ENCODE peak calls at places on chromosomes 2 and 18, in nine cellular contexts. H, S, M, F, A, N, K, R and Z are unnamed samples. For H3K4me1, the result is how much of the 10 kb centered on the place peaks cover.

GRCh38 chr2:221268631-221269030 is 303.5 kb downstream of the EPHA4 start:
- DNase-seq in R (no peak), N (no peak), A (no peak), H (no peak), K (no peak), S (no peak), M (no peak), F (no peak), Z (no peak)

GRCh38 chr18:54094474-54094873 is 130.0 kb downstream of the MBD2 start:
- DNase-seq in A (no peak), R (no peak), M (no peak), K (no peak), N (no peak), F (no peak), S (no peak), H (no peak), Z (no peak)

GRCh38 chr2:46856336-46856735 is 59.3 kb downstream of the MCFD2 start:
- DNase-seq in K (no peak), M (no peak), S (no peak), R (no peak), N (no peak), H (no peak), A (no peak), F (no peak), Z (no peak)

GRCh38 chr2:241225545-241225944 is 37.1 kb downstream of the ANO7 start:
- DNase-seq in K (no peak), H (no peak), R (peak), M (no peak), A (no peak), F (no peak), S (no peak), N (no peak), Z (no peak)

GRCh38 chr18:25805323-25805722 is 285.1 kb downstream of the SS18 start:
- DNase-seq in S (no peak), A (no peak), N (no peak), F (no peak), K (no peak), R (no peak), H (no peak), M (no peak), Z (peak)

GRCh38 chr2:199524689-199525574 is 67.2 kb upstream of the SATB2 start:
- DNase-seq in H (no peak), R (no peak), S (no peak), F (no peak), M (no peak), A (no peak), N (no peak), K (no peak), Z (no peak)

GRCh38 chr2:239870863-239871262 is 154.3 kb downstream of the NDUFA10 start:
- DNase-seq in R (no peak), N (no peak), A (no peak), H (no peak), M (no peak), S (no peak), F (no peak), K (no peak), Z (peak)

GRCh38 chr2:9247786-9248185 is 41.2 kb downstream of the ASAP2 start:
- DNase-seq in S (no peak), K (no peak), M (peak), F (peak), N (peak), A (peak), R (no peak), H (no peak), Z (no peak)

GRCh38 chr18:59715966-59716369 is 18.7 kb upstream of the CCBE1 start:
- DNase-seq in K (peak), M (no peak), R (no peak), N (no peak), A (no peak), F (no peak), H (no peak), S (no peak), Z (no peak)

GRCh38 chr18:5628512-5629255 is 84.9 kb upstream of the EPB41L3 start:
- DNase-seq in R (peak), K (no peak), H (peak), N (peak), S (peak), F (peak), A (peak), M (peak), Z (no peak)

GRCh38 chr2:241702155-241702404 is 241 bp downstream of the ING5 start:
- DNase-seq in A (peak), R (no peak), N (no peak), H (no peak), K (no peak), S (no peak), M (no peak), F (no peak), Z (no peak)

GRCh38 chr2:131104487-131105155 is 515 bp upstream of the PLEKHB2 start:
- DNase-seq in H (no peak), M (peak), F (no peak), K (peak), A (peak), N (peak), R (peak), S (peak), Z (no peak)

GRCh38 chr2:43019025-43019367 is 207.4 kb downstream of the ZFP36L2 start:
- DNase-seq in R (no peak), H (no peak), K (no peak), F (no peak), M (no peak), A (no peak), N (no peak), S (no peak), Z (no peak)

GRCh38 chr2:16330012-16330411 is 335.6 kb downstream of the CYRIA start:
- DNase-seq in N (no peak), M (peak), A (no peak), S (no peak), R (no peak), H (no peak), K (no peak), F (peak), Z (no peak)

GRCh38 chr2:159996792-159997546 is 65.4 kb downstream of the PLA2R1 start:
- DNase-seq in K (no peak), R (no peak), F (no peak), M (no peak), N (no peak), A (no peak), H (no peak), S (no peak), Z (no peak)

GRCh38 chr2:28717339-28717758 is 34.3 kb upstream of the PPP1CB start:
- DNase-seq in A (peak), F (no peak), H (peak), M (no peak), S (peak), R (peak), N (no peak), K (no peak), Z (no peak)

GRCh38 chr2:122168799-122169198 is 413.3 kb downstream of the TSN start:
- DNase-seq in K (no peak), S (no peak), F (peak), M (peak), R (no peak), N (no peak), A (no peak), H (no peak), Z (no peak)

GRCh38 chr2:216774180-216774579 is 78.8 kb upstream of the IGFBP5 start:
- DNase-seq in A (no peak), H (no peak), M (no peak), N (no peak), S (no peak), K (no peak), R (no peak), F (no peak), Z (no peak)

GRCh38 chr2:150441226-150441625 is 46.2 kb downstream of the RND3 start:
- DNase-seq in S (no peak), K (no peak), M (no peak), H (no peak), A (no peak), R (no peak), F (no peak), N (no peak), Z (no peak)

GRCh38 chr2:56576001-56576400 is 392.2 kb downstream of the CCDC85A start:
- DNase-seq in S (no peak), N (no peak), A (no peak), F (no peak), M (no peak), K (no peak), R (no peak), H (no peak), Z (no peak)

GRCh38 chr2:201900362-201900761 is 94.0 kb downstream of the CDK15 start:
- DNase-seq in K (no peak), N (no peak), R (no peak), S (no peak), M (no peak), A (no peak), F (no peak), H (no peak), Z (no peak)

GRCh38 chr2:191299866-191300265 is 54.7 kb downstream of the MYO1B start:
- DNase-seq in M (no peak), K (no peak), H (no peak), A (no peak), S (no peak), F (no peak), N (no peak), R (no peak), Z (no peak)

GRCh38 chr2:119218478-119219064 is 5.1 kb upstream of the STEAP3 start:
- DNase-seq in F (peak), M (peak), A (no peak), S (no peak), R (peak), N (peak), H (peak), K (no peak), Z (no peak)

GRCh38 chr2:74655579-74655978 is 1.5 kb downstream of the SEMA4F start:
- DNase-seq in K (no peak), H (no peak), R (no peak), N (no peak), F (no peak), S (no peak), M (no peak), A (no peak), Z (no peak)

GRCh38 chr2:72956050-72956395 is 38.7 kb downstream of the EMX1 start:
- DNase-seq in N (no peak), R (no peak), M (no peak), F (no peak), A (no peak), H (no peak), S (no peak), K (no peak), Z (no peak)

GRCh38 chr2:209368406-209368805 is 55.4 kb upstream of the MAP2 start:
- DNase-seq in A (no peak), S (no peak), R (no peak), F (no peak), K (no peak), M (no peak), N (no peak), H (no peak), Z (no peak)

GRCh38 chr2:56587456-56587855 is 403.7 kb downstream of the CCDC85A start:
- DNase-seq in F (no peak), N (no peak), K (no peak), A (no peak), M (no peak), H (no peak), S (no peak), R (no peak), Z (no peak)

GRCh38 chr2:109180786-109181185 is 51.8 kb downstream of the SH3RF3 start:
- DNase-seq in S (peak), F (no peak), A (no peak), H (no peak), R (no peak), N (no peak), M (no peak), K (no peak), Z (no peak)
- H3K4me3 ChIP-seq in S (no peak), F (no peak), A (no peak), H (no peak), R (no peak), N (no peak), M (no peak), K (no peak), Z (no peak)

GRCh38 chr2:197870137-197870536 is 65.7 kb downstream of the PLCL1 start:
- DNase-seq in A (no peak), F (no peak), N (no peak), S (no peak), H (no peak), K (no peak), M (no peak), R (no peak), Z (no peak)
- H3K4me1 ChIP-seq in A (under half), F (under half), N (under half), S (under half), H (half or more), K (under half), M (under half), R (under half), Z (under half)

GRCh38 chr2:200635251-200635650 is 49.4 kb downstream of the AOX1 start:
- DNase-seq in A (no peak), F (no peak), M (no peak), H (no peak), N (no peak), K (no peak), S (no peak), R (no peak), Z (no peak)
- H3K4me3 ChIP-seq in A (no peak), F (no peak), M (no peak), H (no peak), N (no peak), K (no peak), S (no peak), R (no peak), Z (no peak)

GRCh38 chr2:196244966-196245365 is 73.6 kb upstream of the STK17B start:
- DNase-seq in F (no peak), A (no peak), M (no peak), R (no peak), N (no peak), H (no peak), K (no peak), S (no peak), Z (no peak)

GRCh38 chr2:196244516-196244915 is 73.1 kb upstream of the STK17B start:
- DNase-seq in R (no peak), K (no peak), F (no peak), M (no peak), N (no peak), S (no peak), A (no peak), H (no peak), Z (no peak)

GRCh38 chr2:196241175-196241574 is 69.8 kb upstream of the STK17B start:
- DNase-seq in R (no peak), S (no peak), A (no peak), N (no peak), M (no peak), H (no peak), F (no peak), K (no peak), Z (no peak)

GRCh38 chr2:196239622-196240587 is 68.5 kb upstream of the STK17B start:
- DNase-seq in N (peak), H (peak), S (peak), M (no peak), R (peak), F (no peak), A (peak), K (no peak), Z (no peak)

GRCh38 chr2:196242131-196242620 is 70.8 kb upstream of the STK17B start:
- DNase-seq in F (no peak), H (no peak), A (no peak), K (no peak), R (peak), M (no peak), N (no peak), S (no peak), Z (no peak)
- H3K4me1 ChIP-seq in F (under half), H (under half), A (under half), K (under half), R (under half), M (under half), N (under half), S (under half), Z (under half)